ENCODE peak calls at places on chromosome 12, in nine cellular contexts. L is body of pancreas; F is astrocyte; B is CD8-positive, alpha-beta T cell; J is heart right ventricle; Y is BE2C; X is A549; K is left ventricle myocardium inferior; C is psoas muscle. R is an unnamed sample.

GRCh38 chr12:86931714-86932113 is 675.5 kb upstream of the MGAT4C start:
- DNase-seq in J (no peak), L (no peak), K (no peak), F (no peak), B (no peak), X (no peak), C (no peak), Y (no peak), R (no peak)

GRCh38 chr12:4031703-4032291 is 158.6 kb upstream of the PARP11 start:
- DNase-seq in B (no peak), C (peak; percentile 36), X (peak; percentile 16), J (peak; percentile 14), L (peak; percentile 53), K (peak; percentile 20), Y (no peak), F (peak; percentile 51), R (peak; percentile 42)

GRCh38 chr12:53345486-53346195 is 9.5 kb upstream of the SP7 start:
- DNase-seq in L (peak; percentile 23), K (peak; percentile 65), J (peak; percentile 73), B (no peak), F (no peak), Y (peak; percentile 92), C (peak; percentile 56), X (no peak), R (no peak)

GRCh38 chr12:92539966-92540791 is 162.6 kb upstream of the PLEKHG7 start:
- DNase-seq in F (no peak), C (no peak), L (peak; percentile 81), K (peak; percentile 27), Y (peak; percentile 26), J (peak; percentile 42), X (no peak), B (no peak), R (peak; percentile 32)

GRCh38 chr12:92541024-92541423 is 161.8 kb upstream of the PLEKHG7 start:
- DNase-seq in L (no peak), B (no peak), X (no peak), C (no peak), F (no peak), K (no peak), Y (no peak), J (no peak), R (no peak)

GRCh38 chr12:102376251-102376747 is 104.1 kb downstream of the IGF1 start:
- DNase-seq in F (peak; percentile 25), J (no peak), B (no peak), Y (no peak), L (no peak), K (no peak), X (no peak), C (peak; percentile 14), R (no peak)

GRCh38 chr12:48107252-48107613 is 1.4 kb upstream of the SENP1 start:
- DNase-seq in C (no peak), B (no peak), J (no peak), Y (no peak), X (no peak), L (no peak), F (no peak), K (no peak), R (no peak)

GRCh38 chr12:71183846-71184245 is 26.0 kb upstream of the TSPAN8 start:
- DNase-seq in F (peak; percentile 54), K (no peak), Y (no peak), B (no peak), C (no peak), X (no peak), J (no peak), L (no peak), R (no peak)

GRCh38 chr12:49776413-49776812 is 35.1 kb downstream of the TMBIM6 start:
- DNase-seq in K (peak; percentile 63), C (peak; percentile 72), F (peak; percentile 47), J (peak; percentile 59), L (peak; percentile 71), B (peak; percentile 20), Y (peak; percentile 79), X (peak; percentile 83), R (peak; percentile 54)

GRCh38 chr12:122681814-122682213 is 21.3 kb downstream of the HCAR2 start:
- DNase-seq in F (peak; percentile 10), L (no peak), C (no peak), X (no peak), K (no peak), B (no peak), J (no peak), Y (no peak), R (no peak)

GRCh38 chr12:14540801-14541462 is 26.8 kb downstream of the PLBD1 start:
- DNase-seq in J (no peak), L (no peak), C (no peak), F (no peak), X (no peak), Y (no peak), K (no peak), B (no peak), R (no peak)

DNA sequence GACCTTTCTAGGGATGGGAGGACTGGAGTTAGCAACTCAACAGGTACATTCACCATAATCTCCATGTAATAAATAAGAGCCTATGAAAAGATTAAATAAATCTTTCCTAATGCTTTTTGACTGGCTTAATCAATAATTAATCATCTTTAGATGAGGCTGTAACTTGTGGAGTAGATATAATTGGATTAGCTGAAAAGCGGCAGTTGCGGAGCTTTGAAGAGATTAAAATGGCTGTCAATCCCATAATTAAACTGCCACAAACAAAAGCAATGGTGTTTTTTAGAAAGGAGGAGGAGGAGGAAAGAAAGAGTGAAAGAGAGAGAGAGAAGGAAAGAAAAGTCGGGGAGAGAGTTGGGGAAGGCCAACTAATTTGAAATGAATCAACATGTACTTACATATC is 70.7 kb upstream of the TMEM263 start:
- DNase-seq in J (no peak), F (no peak), K (no peak), C (no peak), B (no peak), Y (no peak), X (no peak), L (no peak), R (no peak)
- TF ChIP-seq CTCF in J (no peak), F (no peak), K (no peak), C (no peak), B (no peak), Y (no peak), X (no peak), L (no peak), R (no peak)

GRCh38 chr12:104493504-104493903 is 36.8 kb downstream of the CHST11 start:
- DNase-seq in J (no peak), C (no peak), Y (no peak), B (no peak), X (no peak), K (no peak), L (no peak), F (no peak), R (no peak)

GRCh38 chr12:104494137-104494815 is 37.5 kb downstream of the CHST11 start:
- DNase-seq in Y (no peak), X (no peak), K (no peak), F (no peak), C (no peak), B (no peak), J (no peak), L (peak; percentile 23), R (peak; percentile 28)

GRCh38 chr12:104490221-104490620 is 33.5 kb downstream of the CHST11 start:
- DNase-seq in K (no peak), L (peak; percentile 10), Y (no peak), B (no peak), C (no peak), F (no peak), J (no peak), X (no peak), R (no peak)

GRCh38 chr12:104488383-104488782 is 31.6 kb downstream of the CHST11 start:
- DNase-seq in Y (no peak), F (no peak), X (no peak), K (no peak), B (no peak), L (no peak), C (no peak), J (no peak), R (no peak)

DNA sequence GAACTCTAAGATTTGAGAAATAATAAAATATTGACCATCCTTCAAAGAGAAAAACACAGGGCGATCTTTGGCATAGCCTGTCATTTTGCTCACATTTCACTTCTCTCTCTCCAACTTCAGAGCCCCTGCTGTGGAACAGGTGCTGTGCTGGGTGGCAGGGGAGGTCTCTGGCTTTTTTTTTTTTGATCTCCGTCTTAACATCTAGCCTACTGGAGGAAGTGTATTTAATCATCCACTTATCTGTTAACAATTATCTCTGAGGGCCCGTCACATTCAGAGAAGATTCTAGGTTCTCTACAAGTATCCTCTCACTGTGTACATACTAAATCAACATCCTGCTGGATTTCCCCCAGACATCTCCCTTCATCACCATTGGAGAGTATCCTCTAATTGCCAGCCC is 34.1 kb downstream of the CHST11 start:
- DNase-seq in J (no peak), Y (no peak), F (no peak), C (no peak), L (no peak), B (no peak), K (no peak), X (no peak), R (no peak)
- H3K4me1 ChIP-seq in J (peaks cover 7% of the 10 kb centered on the region), Y (peaks cover 22% of the 10 kb centered on the region), F (peaks cover 14% of the 10 kb centered on the region), C (peaks cover 6% of the 10 kb centered on the region), L (peaks cover 24% of the 10 kb centered on the region), B (peaks cover 66% of the 10 kb centered on the region), K (peaks cover 28% of the 10 kb centered on the region), X (peaks cover 18% of the 10 kb centered on the region), R (no peaks in the 10 kb centered on the region)

DNA sequence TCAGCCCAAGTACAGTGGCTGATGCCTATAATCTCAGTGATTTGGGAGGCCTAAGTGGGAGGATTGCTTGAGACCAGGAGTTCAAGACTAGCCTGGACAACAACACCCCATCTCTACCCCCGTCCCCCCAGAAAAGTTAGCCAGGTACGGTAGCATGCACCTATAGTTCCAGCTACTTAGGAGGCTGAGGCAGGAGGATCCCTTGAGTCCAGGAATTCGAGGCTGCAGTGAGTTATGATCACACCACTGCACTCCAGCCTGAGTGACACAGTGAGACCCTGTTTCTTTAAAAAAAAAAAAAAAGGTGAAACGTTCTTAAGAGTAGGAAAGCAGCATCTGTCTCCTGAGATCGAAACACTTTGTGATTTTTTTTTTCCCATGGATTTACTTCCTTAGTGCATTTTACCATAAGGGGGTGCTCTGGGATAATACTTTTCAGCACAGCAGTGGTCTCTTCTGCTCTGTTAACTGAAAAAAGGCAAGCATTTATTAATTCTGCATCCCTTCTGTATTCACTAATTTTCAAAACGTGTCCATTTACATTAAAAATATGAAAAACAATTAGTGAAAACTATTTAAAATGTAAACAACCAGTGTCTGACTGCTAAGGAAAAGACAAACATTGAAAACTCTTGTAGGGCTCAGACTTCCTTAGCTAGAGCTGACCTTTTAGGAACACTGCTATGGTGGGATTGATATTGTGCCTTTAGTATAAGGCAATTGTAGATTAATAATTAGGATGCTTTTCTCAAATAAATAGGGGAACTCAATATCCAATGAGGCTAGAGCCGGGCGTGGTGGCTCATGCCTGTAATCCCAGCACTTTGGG is 31.2 kb upstream of the USP44 start:
- DNase-seq in Y (no peak), X (peak; percentile 75), L (no peak), F (peak; percentile 22), K (no peak), J (no peak), C (no peak), B (no peak), R (no peak)
- TF ChIP-seq CTCF in Y (peak; percentile 57), X (peak; percentile 93), L (peak; percentile 66), F (peak; percentile 66), K (peak; percentile 76), J (peak; percentile 78), C (peak; percentile 46), B (no peak), R (no peak)

DNA sequence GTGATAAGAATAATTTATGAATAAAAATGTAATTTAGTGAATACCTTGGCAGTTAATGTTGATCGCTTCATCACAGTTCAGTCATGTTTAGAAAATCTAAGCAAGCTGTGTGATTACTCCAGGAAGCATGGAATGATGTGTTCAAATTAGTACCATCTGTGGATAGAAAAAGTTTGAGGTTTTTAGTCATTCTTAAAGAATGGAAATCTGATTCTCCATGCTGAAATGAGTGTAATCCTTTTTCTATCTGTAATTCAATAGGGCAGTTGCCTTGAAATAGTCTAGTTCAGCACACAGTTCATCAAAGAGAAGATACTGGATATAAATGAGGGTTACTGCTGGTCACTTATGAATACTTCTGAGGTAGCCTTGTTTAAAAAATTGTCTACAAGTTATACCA is 127.2 kb upstream of the MYF6 start:
- DNase-seq in X (no peak), K (no peak), F (peak; percentile 97), J (no peak), L (no peak), C (no peak), Y (no peak), B (no peak), R (no peak)
- H3K4me1 ChIP-seq in X (no peaks in the 10 kb centered on the region), K (no peaks in the 10 kb centered on the region), F (peaks cover 22% of the 10 kb centered on the region), J (no peaks in the 10 kb centered on the region), L (no peaks in the 10 kb centered on the region), C (no peaks in the 10 kb centered on the region), Y (no peaks in the 10 kb centered on the region), B (no peaks in the 10 kb centered on the region), R (no peaks in the 10 kb centered on the region)

R was measured in mucosa of descending colon.